ENCODE peak calls at places on chromosomes 6 and 20, in seven cellular contexts. C is adipocyte, N is astrocyte, E is cardiac muscle cell, O is lower lobe of right lung, R is tibial artery, S is suprapubic skin. G is an unnamed sample. For H3K9me3, the result is how much of the 10 kb centered on the place peaks cover.

GRCh38 chr20:6282642-6283041 is 159.8 kb upstream of the FERMT1 start:
- DNase-seq in S (no peak), E (no peak), R (no peak), N (no peak), O (no peak), C (no peak), G (no peak)

GRCh38 chr6:167141667-167142432 is 15.9 kb downstream of the GPR31 start:
- DNase-seq in S (no peak), R (no peak), C (no peak), O (peak), N (no peak), E (peak), G (peak)

GRCh38 chr20:47336013-47336754 is 20.3 kb downstream of the ZMYND8 start:
- DNase-seq in O (no peak), S (no peak), E (peak), R (peak), C (peak), N (peak), G (no peak)

GRCh38 chr6:113672691-113673149 is 184.4 kb upstream of the MARCKS start:
- DNase-seq in C (peak), O (peak), E (peak), S (no peak), N (peak), R (peak), G (no peak)

GRCh38 chr20:43564993-43565757 is 6.3 kb downstream of the SGK2 start:
- DNase-seq in C (no peak), S (no peak), E (no peak), N (no peak), O (no peak), R (no peak), G (no peak)

GRCh38 chr6:157723376-157723775 is 99.7 kb upstream of the SNX9 start:
- DNase-seq in R (no peak), E (no peak), C (no peak), S (no peak), O (no peak), N (no peak), G (no peak)

GRCh38 chr6:101208152-101208551 is 185.4 kb upstream of the GRIK2 start:
- DNase-seq in R (no peak), N (no peak), C (no peak), E (no peak), S (no peak), O (no peak), G (no peak)

GRCh38 chr20:44651507-44652373 is at the start of gene ADA:
- DNase-seq in R (peak), S (no peak), C (peak), E (peak), O (peak), N (peak), G (peak)

GRCh38 chr20:1298166-1298565 is 30.8 kb downstream of the SDCBP2 start:
- DNase-seq in O (no peak), N (no peak), R (no peak), E (no peak), S (no peak), C (no peak), G (no peak)

GRCh38 chr20:35166242-35166830 is 5.5 kb upstream of the PROCR start:
- DNase-seq in O (peak), C (no peak), E (peak), N (no peak), R (peak), S (no peak), G (no peak)

GRCh38 chr6:83511901-83512681 is at the start of gene PRSS35:
- DNase-seq in E (peak), O (peak), S (no peak), C (peak), N (peak), R (peak), G (peak)

GRCh38 chr20:8535403-8536003 is 403.4 kb downstream of the PLCB1 start:
- DNase-seq in E (peak), O (no peak), R (no peak), N (no peak), S (no peak), C (peak), G (peak)

GRCh38 chr6:89547286-89547685 is 91.3 kb downstream of the LYRM2 start:
- DNase-seq in S (no peak), C (no peak), O (no peak), N (no peak), E (no peak), R (no peak), G (no peak)

GRCh38 chr20:51623255-51623654 is 80.7 kb upstream of the NFATC2 start:
- DNase-seq in C (no peak), O (no peak), N (no peak), E (no peak), S (no peak), R (no peak), G (no peak)

GRCh38 chr6:184161-184695 is 108.1 kb upstream of the DUSP22 start:
- DNase-seq in C (no peak), O (no peak), S (no peak), E (no peak), N (no peak), R (no peak), G (no peak)

GRCh38 chr6:39342692-39343460 is 20.4 kb upstream of the KCNK16 start:
- DNase-seq in C (no peak), S (no peak), E (no peak), R (no peak), N (no peak), O (no peak), G (no peak)

GRCh38 chr20:23296841-23297701 is 53.5 kb upstream of the NXT1 start:
- DNase-seq in E (no peak), N (no peak), C (peak), S (no peak), O (no peak), R (no peak), G (no peak)

GRCh38 chr6:25714765-25715164 is 39.8 kb upstream of the SLC17A4 start:
- DNase-seq in O (no peak), R (no peak), N (no peak), C (no peak), E (peak), S (no peak), G (no peak)

GRCh38 chr6:89887452-89888137 is 6.7 kb upstream of the GJA10 start:
- DNase-seq in S (no peak), C (no peak), E (peak), N (no peak), R (no peak), O (no peak), G (no peak)

GRCh38 chr20:1474817-1475603 is 8.4 kb upstream of the NSFL1C start:
- DNase-seq in E (no peak), O (no peak), R (no peak), N (no peak), S (no peak), C (no peak), G (no peak)

GRCh38 chr6:6834356-6835342 is 246.1 kb downstream of the LY86 start:
- DNase-seq in C (no peak), S (peak), O (peak), N (no peak), E (no peak), R (no peak), G (no peak)

GRCh38 chr6:70424296-70424695 is 11.0 kb downstream of the FAM135A start:
- DNase-seq in C (no peak), O (no peak), E (no peak), R (no peak), S (no peak), N (no peak), G (no peak)

GRCh38 chr6:79408598-79408997 is 128.6 kb downstream of the LCA5 start:
- DNase-seq in C (no peak), E (no peak), S (no peak), R (no peak), N (no peak), O (no peak), G (no peak)

GRCh38 chr6:48714286-48715049 is 603.5 kb upstream of the PTCHD4 start:
- DNase-seq in R (no peak), S (no peak), O (no peak), N (peak), E (no peak), C (no peak), G (peak)

GRCh38 chr6:108557494-108558371 is 3.0 kb upstream of the FOXO3 start:
- DNase-seq in O (peak), S (peak), E (peak), C (peak), R (peak), N (no peak), G (peak)

GRCh38 chr20:34262488-34263288 is 21.5 kb downstream of the ASIP start:
- DNase-seq in R (no peak), E (peak), C (peak), S (peak), N (peak), O (no peak), G (no peak)

GRCh38 chr6:106820412-106820852 is 154.1 kb downstream of the CD24 start:
- DNase-seq in N (peak), S (no peak), R (no peak), C (peak), E (peak), O (no peak), G (no peak)

GRCh38 chr6:42369568-42369967 is 82.2 kb downstream of the TRERF1 start:
- DNase-seq in R (no peak), S (peak), O (no peak), N (no peak), E (no peak), C (no peak), G (no peak)

GRCh38 chr6:134642217-134642616 is 307.7 kb downstream of the ALDH8A1 start:
- DNase-seq in O (no peak), R (no peak), C (peak), S (no peak), N (no peak), E (peak), G (no peak)

GRCh38 chr20:40811004-40811403 is 122.0 kb upstream of the MAFB start:
- DNase-seq in N (no peak), C (no peak), E (no peak), O (no peak), R (no peak), S (no peak), G (no peak)

GRCh38 chr20:58636396-58636982 is 14.6 kb upstream of the STX16 start:
- DNase-seq in R (peak), C (no peak), S (no peak), N (no peak), E (no peak), O (no peak), G (no peak)

GRCh38 chr20:46688151-46689081 is 828 bp downstream of the TP53RK start:
- DNase-seq in C (peak), O (no peak), N (peak), S (no peak), E (peak), R (peak), G (peak)

GRCh38 chr6:36655073-36655847 is 23.3 kb upstream of the CDKN1A start:
- DNase-seq in C (no peak), E (no peak), O (no peak), N (peak), S (no peak), R (no peak), G (no peak)

GRCh38 chr6:46419576-46420002 is 71.7 kb downstream of the RCAN2 start:
- DNase-seq in O (no peak), C (peak), S (no peak), N (peak), R (peak), E (peak), G (peak)

GRCh38 chr6:107491059-107491609 is 1.2 kb downstream of the SOBP start:
- DNase-seq in R (peak), N (no peak), S (no peak), E (peak), C (peak), O (peak), G (peak)

GRCh38 chr6:87791029-87791428 is 89.0 kb upstream of the AKIRIN2 start:
- DNase-seq in N (no peak), S (no peak), E (no peak), O (no peak), C (no peak), R (no peak), G (no peak)

GRCh38 chr6:156857573-156857972 is 80.4 kb downstream of the ARID1B start:
- DNase-seq in C (no peak), O (no peak), R (no peak), S (no peak), N (peak), E (peak), G (no peak)

GRCh38 chr6:149065658-149066556 is 251.6 kb upstream of the TAB2 start:
- DNase-seq in C (no peak), O (no peak), N (no peak), R (no peak), S (no peak), E (peak), G (no peak)

DNA sequence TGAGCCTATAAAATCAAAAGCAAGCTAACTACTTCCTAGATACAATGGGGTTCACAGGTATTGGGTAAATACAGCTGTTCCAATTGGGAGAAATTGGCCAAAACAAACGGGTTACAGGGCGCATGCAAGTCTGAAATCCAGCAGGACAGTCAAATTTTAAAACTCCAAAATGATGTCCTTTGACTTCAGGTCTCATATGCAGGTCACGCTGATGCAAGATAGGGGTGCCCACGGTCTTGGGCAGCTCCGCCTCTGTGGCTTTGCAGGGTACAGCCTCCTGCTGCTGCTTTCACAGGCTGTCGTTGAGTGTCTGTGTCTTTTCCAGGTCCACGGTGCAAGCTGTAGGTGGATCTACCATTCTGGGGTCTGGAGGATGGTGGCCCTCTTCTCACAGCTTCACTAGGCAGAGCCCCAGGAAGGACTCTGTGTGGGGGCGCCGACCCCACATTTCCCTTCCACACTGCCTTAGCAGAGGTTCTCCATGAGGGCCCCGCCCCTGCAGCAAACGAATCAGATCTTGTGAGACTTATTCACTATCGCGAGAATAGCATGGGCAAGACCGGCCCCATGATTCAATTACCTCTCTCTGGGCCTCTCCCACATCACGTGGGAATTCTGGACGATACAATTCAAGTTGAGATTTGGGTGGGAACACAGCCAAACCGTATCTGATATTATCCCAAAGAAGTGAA is 11.9 kb upstream of the SMIM29 start:
- DNase-seq in E (no peak), O (no peak), R (no peak), N (no peak), S (no peak), C (no peak), G (no peak)
- H3K9me3 ChIP-seq in E (under half), O (under half), R (under half), N (under half), S (under half), C (under half), G (under half)

DNA sequence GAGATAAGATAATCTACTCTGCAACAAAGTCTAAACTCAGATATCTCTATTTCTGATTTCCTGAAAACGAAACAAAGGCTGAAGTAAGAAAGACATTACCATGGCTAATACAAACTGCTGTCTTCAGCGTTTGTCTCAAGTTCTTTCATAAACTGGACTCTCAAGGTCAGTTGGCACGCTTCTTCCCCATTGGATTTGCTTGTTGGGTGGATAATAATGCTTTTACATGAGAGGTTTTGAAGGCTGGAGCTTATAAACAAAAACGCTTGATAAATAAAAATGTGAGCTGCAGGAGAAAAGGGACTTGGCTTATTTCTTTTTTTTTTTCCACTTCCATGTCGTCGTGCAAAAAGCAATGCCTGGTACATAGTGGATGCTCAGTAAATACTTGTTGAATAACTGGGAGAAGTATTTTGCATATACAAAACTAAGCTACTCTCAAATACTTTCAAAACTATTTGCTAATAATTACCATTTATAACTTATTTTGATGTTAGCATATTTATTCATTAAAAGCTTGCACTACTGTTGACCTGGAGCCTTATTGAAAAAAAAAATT is 65.7 kb upstream of the EEF1A1 start:
- DNase-seq in R (peak), S (no peak), C (peak), N (peak), E (peak), O (no peak), G (peak)
- H3K4me3 ChIP-seq in R (peak), S (peak), C (peak), N (peak), E (no peak), O (peak), G (peak)

GRCh38 chr6:105091140-105091829 is 88.5 kb downstream of the POPDC3 start:
- DNase-seq in N (no peak), E (no peak), R (no peak), O (no peak), C (no peak), S (no peak), G (no peak)
- H3K9me3 ChIP-seq in N (under half), E (under half), R (under half), O (under half), C (under half), S (under half), G (under half)

DNA sequence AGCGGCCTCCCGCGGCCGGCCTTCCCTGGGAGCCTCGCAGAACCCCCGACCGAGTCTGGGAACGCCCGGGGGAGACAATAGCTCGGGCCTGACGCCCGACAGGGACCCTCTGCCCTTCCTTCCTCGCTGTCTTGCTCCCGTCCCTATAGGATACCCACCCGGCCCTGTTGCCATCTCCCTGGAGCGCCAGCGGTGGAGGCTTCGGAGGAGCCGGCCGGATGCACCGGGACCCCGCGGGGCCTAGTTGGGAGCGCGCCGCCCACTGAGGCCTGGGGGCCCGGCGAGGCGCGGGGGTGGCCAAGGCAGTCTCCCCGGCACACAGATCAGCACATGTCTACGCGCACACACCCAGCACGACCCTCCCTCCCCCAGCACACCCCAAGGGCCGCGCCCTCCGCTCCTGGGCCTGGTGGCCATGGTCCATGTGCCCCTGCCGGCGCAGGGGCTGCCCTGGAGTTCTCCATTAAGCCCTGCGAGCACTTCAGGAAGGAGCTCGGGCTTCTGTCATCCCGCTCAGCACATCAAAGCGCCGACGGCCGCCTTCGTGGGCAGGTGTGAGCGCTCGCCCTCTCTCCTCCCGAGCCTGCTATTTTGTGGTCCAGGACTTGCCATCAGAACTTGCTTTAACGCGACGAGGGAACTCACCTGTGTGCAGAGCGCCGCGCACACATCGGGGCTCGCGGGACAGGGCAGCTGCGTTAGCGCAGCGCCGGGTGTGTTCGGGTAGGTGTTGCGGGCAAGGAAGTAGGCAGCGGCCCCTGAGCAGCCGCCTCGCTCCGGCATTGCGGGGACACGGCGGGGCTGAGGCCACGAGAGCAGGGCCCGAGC is 3.7 kb downstream of the FOXF2 start:
- DNase-seq in S (peak), R (no peak), O (no peak), E (no peak), N (no peak), C (no peak), G (no peak)
- H3K4me3 ChIP-seq in S (peak), R (no peak), O (peak), E (peak), N (peak), C (no peak), G (peak)

GRCh38 chr20:31474097-31474436 is 860 bp downstream of the DEFB124 start:
- DNase-seq in E (no peak), N (no peak), C (no peak), R (no peak), S (no peak), O (no peak), G (no peak)
- H3K9me3 ChIP-seq in E (under half), N (under half), C (under half), R (under half), S (under half), O (under half), G (under half)

GRCh38 chr20:21309678-21310467 is 6.7 kb downstream of the XRN2 start:
- DNase-seq in R (no peak), S (no peak), O (no peak), E (no peak), N (no peak), C (no peak), G (no peak)
- H3K4me3 ChIP-seq in R (no peak), S (no peak), O (no peak), E (no peak), N (no peak), C (no peak), G (no peak)

DNA sequence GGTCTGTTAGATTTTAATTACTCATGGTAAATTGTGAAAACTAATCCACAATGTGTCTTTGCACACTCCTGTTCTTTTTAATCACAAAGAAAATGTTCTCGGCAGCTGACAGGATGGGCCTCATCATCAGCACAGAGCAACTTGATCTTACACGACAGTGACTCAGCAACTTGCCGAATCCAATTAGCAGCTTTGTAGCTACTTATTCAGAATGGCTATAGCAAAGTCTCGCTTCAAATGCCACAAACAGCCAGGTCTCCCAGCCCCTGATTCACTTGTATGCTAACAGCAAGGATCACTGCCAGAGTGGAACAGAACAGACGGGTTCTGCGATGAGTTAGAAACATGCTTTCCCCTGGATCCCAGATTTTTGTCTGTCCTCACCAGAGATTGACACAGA is 254.4 kb downstream of the NRN1 start:
- DNase-seq in O (no peak), S (no peak), R (no peak), N (peak), E (peak), C (peak), G (peak)
- H3K9me3 ChIP-seq in O (under half), S (under half), R (under half), N (under half), E (under half), C (under half), G (under half)